ENCODE peak calls at places on chromosomes 1 and 21, in four cellular contexts. Y, S, O and Q are unnamed samples.

GRCh38 chr1:80447533-80447932 is 1353.2 kb upstream of the ADGRL2 start:
- DNase-seq in Y (no peak), S (no peak), O (no peak), Q (no peak)

GRCh38 chr1:172671591-172671990 is 12.7 kb downstream of the FASLG start:
- DNase-seq in Y (no peak), S (no peak), O (no peak), Q (no peak)

GRCh38 chr1:158998781-158999161 is 10.9 kb upstream of the IFI16 start:
- DNase-seq in Y (no peak), S (peak; percentile 57), O (peak; percentile 25), Q (peak; percentile 40)

GRCh38 chr1:214658785-214659184 is 55.8 kb downstream of the CENPF start:
- DNase-seq in Y (no peak), S (no peak), O (no peak), Q (no peak)

GRCh38 chr1:98496246-98496995 is 165.1 kb upstream of the SNX7 start:
- DNase-seq in Y (no peak), S (no peak), O (no peak), Q (no peak)

GRCh38 chr1:72109916-72110315 is 172.4 kb downstream of the NEGR1 start:
- DNase-seq in Y (no peak), S (no peak), O (no peak), Q (no peak)

GRCh38 chr1:48810740-48811139 is 34.0 kb upstream of the BEND5 start:
- DNase-seq in Y (no peak), S (no peak), O (no peak), Q (no peak)

GRCh38 chr1:62337785-62338631 is 18.8 kb upstream of the KANK4 start:
- DNase-seq in Y (no peak), S (no peak), O (no peak), Q (no peak)

GRCh38 chr1:6099787-6100765 is 54.4 kb downstream of the KCNAB2 start:
- DNase-seq in Y (peak; percentile 55), S (no peak), O (no peak), Q (no peak)

GRCh38 chr1:245155186-245156040 is 628 bp downstream of the KIF26B start:
- DNase-seq in Y (no peak), S (no peak), O (no peak), Q (no peak)

GRCh38 chr1:30787856-30788495 is 30.4 kb upstream of the LAPTM5 start:
- DNase-seq in Y (no peak), S (no peak), O (no peak), Q (no peak)

GRCh38 chr1:198254948-198255347 is 98.2 kb downstream of the NEK7 start:
- DNase-seq in Y (no peak), S (no peak), O (no peak), Q (no peak)

GRCh38 chr1:169896013-169896412 is 2.3 kb upstream of the SCYL3 start:
- DNase-seq in Y (no peak), S (no peak), O (no peak), Q (no peak)

GRCh38 chr1:230868736-230869385 is 540 bp upstream of the C1orf198 start:
- DNase-seq in Y (peak; percentile 85), S (no peak), O (no peak), Q (no peak)

GRCh38 chr1:70401974-70402373 is 9.1 kb upstream of the CTH start:
- DNase-seq in Y (no peak), S (no peak), O (no peak), Q (no peak)

GRCh38 chr1:173473599-173474011 is 3.5 kb upstream of the PRDX6 start:
- DNase-seq in Y (no peak), S (no peak), O (no peak), Q (no peak)

GRCh38 chr1:16112558-16113555 is 39.4 kb upstream of the FAM131C start:
- DNase-seq in Y (no peak), S (no peak), O (no peak), Q (no peak)

GRCh38 chr1:204131978-204132377 is 19.9 kb downstream of the ETNK2 start:
- DNase-seq in Y (no peak), S (no peak), O (no peak), Q (no peak)

GRCh38 chr1:215833936-215834729 is 267.0 kb downstream of the KCTD3 start:
- DNase-seq in Y (no peak), S (no peak), O (no peak), Q (no peak)

GRCh38 chr1:30008372-30008997 is 714.9 kb downstream of the MATN1 start:
- DNase-seq in Y (no peak), S (no peak), O (no peak), Q (no peak)

GRCh38 chr1:42999308-42999707 is 40.6 kb upstream of the SLC2A1 start:
- DNase-seq in Y (no peak), S (no peak), O (no peak), Q (no peak)

GRCh38 chr1:27564710-27565649 is 39.0 kb downstream of the AHDC1 start:
- DNase-seq in Y (no peak), S (no peak), O (no peak), Q (no peak)

GRCh38 chr1:39204441-39205081 is at the start of gene MACF1:
- DNase-seq in Y (peak; percentile 90), S (peak; percentile 72), O (peak; percentile 44), Q (no peak)
- TF ChIP-seq CTCF in Y (peak; percentile 63), S (peak; percentile 60), O (no peak), Q (no peak)

GRCh38 chr1:110737206-110737605 is 62.5 kb upstream of the KCNA3 start:
- DNase-seq in Y (no peak), S (no peak), O (no peak), Q (no peak)
- H3K27ac ChIP-seq in Y (no peak overlapping the region), S (no peak overlapping the region), O (no peak overlapping the region), Q (no peak overlapping the region)

DNA sequence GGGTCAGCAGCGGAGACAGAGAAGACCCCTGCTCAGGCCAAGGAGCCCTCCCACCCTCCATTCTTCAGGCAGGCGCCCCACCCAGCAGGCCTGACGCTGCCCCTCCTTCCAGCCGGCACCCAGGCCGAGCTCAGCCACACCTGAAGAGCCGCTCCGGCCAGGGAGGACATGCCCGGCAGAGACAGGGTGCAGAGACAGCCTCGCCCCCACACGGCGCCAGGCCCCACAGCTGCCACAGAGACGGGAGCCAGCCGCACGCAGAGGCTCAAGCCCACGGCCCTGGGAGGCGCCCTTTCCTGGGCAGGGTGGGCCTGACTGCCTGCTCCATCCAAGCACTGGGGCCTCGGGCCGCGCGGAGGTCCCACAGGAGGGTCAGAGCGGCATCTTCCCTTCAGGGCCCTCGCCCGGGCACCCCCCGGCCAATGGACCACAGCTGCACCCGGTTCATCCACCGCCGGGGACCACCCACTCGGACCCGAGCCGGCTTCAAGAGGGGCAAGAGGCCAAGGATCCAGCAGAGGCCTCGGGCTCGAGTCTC is 5.2 kb downstream of the TTLL10 start:
- DNase-seq in Y (no peak), S (no peak), O (peak; percentile 13), Q (no peak)
- H3K27me3 ChIP-seq in Y (peaks cover 3% of the 10 kb centered on the region), S (no peaks in the 10 kb centered on the region), O (no peaks in the 10 kb centered on the region), Q (no peaks in the 10 kb centered on the region)

GRCh38 chr21:42892582-42892930 is 553 bp upstream of the NDUFV3 start:
- DNase-seq in Y (no peak), S (no peak), O (no peak), Q (no peak)

GRCh38 chr21:42887321-42887720 is 5.8 kb upstream of the NDUFV3 start:
- DNase-seq in Y (no peak), S (no peak), O (no peak), Q (no peak)

GRCh38 chr21:42892931-42893660 is at the start of gene NDUFV3:
- DNase-seq in Y (peak; percentile 100), S (peak; percentile 100), O (peak; percentile 100), Q (peak; percentile 100)
- TF ChIP-seq CTCF in Y (no peak), S (no peak), O (no peak), Q (no peak)

DNA sequence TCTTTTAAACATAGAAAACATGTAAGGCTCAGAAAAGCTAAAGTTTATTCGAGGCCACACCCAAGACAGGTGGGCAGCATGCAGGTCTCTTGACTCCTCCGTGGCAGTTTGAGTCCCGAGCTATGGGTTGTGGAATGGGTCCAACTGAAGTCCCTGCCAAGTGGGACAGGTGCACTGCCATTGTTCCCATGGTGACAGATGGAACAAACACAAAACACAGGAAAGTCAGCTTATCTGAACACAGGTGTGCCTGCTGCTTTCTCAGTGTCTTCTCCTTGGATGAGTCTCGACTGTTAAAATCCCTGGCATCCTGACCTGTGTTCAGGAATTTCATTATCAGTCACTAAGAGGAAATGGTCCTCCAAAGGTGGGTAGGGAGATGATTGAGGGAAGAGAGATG is 99.0 kb upstream of the RAB4A start:
- DNase-seq in Y (no peak), S (no peak), O (no peak), Q (no peak)
- H3K27ac ChIP-seq in Y (no peak overlapping the region), S (no peak overlapping the region), O (no peak overlapping the region), Q (no peak overlapping the region)

GRCh38 chr21:44484498-44485253 is 29.4 kb downstream of the LRRC3 start:
- DNase-seq in Y (no peak), S (no peak), O (no peak), Q (no peak)

GRCh38 chr21:44482581-44483287 is 27.4 kb downstream of the LRRC3 start:
- DNase-seq in Y (no peak), S (no peak), O (no peak), Q (no peak)

GRCh38 chr21:44485796-44486195 is 30.5 kb downstream of the LRRC3 start:
- DNase-seq in Y (no peak), S (no peak), O (no peak), Q (no peak)

GRCh38 chr21:44485254-44485793 is 30.0 kb downstream of the LRRC3 start:
- DNase-seq in Y (no peak), S (no peak), O (peak; percentile 60), Q (no peak)

GRCh38 chr21:44483288-44484237 is 28.3 kb downstream of the LRRC3 start:
- DNase-seq in Y (no peak), S (no peak), O (no peak), Q (no peak)
- H3K27me3 ChIP-seq in Y (no peaks in the 10 kb centered on the region), S (no peaks in the 10 kb centered on the region), O (no peaks in the 10 kb centered on the region), Q (no peaks in the 10 kb centered on the region)

GRCh38 chr1:3898994-3899775 is 887 bp downstream of the C1orf174 start:
- DNase-seq in Y (no peak), S (no peak), O (no peak), Q (no peak)
- TF ChIP-seq CTCF in Y (no peak), S (no peak), O (no peak), Q (no peak)

DNA sequence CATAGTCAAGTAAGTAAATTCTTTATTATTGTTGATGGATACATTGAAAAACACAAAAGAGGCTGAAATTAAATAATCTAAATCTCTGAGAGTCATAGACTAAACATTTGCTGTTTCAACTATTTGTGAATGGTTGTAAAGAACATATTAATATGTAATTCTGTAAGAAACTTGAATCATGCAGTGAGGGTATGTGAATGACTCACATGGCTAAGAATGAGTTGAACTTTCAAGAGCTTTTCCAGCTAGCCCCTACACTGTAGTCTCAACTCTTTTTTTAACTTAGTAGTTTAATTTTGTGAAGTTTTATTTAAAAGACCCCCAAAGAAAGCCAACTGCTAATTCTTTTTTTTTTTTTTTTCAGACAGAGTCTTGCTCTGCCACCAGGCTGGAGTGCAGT is 588.1 kb downstream of the DPYD start:
- DNase-seq in Y (no peak), S (no peak), O (no peak), Q (no peak)
- H3K27ac ChIP-seq in Y (no peak overlapping the region), S (no peak overlapping the region), O (no peak overlapping the region), Q (no peak overlapping the region)